ENCODE peak calls at places on chromosomes 7 and 10, in seven cellular contexts. X is activated CD8-positive, alpha-beta memory T cell treated with anti-CD3 and anti-CD28 coated beads for 4 hours; A is activated naive CD4-positive, alpha-beta T cell; R is NCI-H1105; Z is SK-N-SH; L is HFF-Myc; B is nucleus accumbens. J is an unnamed sample.

GRCh38 chr7:5702876-5703571 is 78.4 kb downstream of the RNF216 start:
- DNase-seq in X (no peak), A (no peak), R (no peak), Z (no peak), L (no peak), B (peak), J (peak)

GRCh38 chr10:5575144-5575481 is 50.4 kb downstream of the CALML3 start:
- DNase-seq in X (no peak), A (no peak), R (no peak), Z (no peak), L (no peak), B (no peak), J (no peak)

GRCh38 chr7:1122832-1123501 is 35.1 kb downstream of the GPER1 start:
- DNase-seq in X (no peak), A (no peak), R (no peak), Z (no peak), L (no peak), B (no peak), J (no peak)

GRCh38 chr10:95988702-95989101 is 54.7 kb upstream of the CCNJ start:
- DNase-seq in X (no peak), A (no peak), R (no peak), Z (no peak), L (no peak), B (no peak), J (no peak)

GRCh38 chr7:100897111-100897608 is 1.5 kb upstream of the ACHE start:
- DNase-seq in X (no peak), A (peak), R (no peak), Z (peak), L (no peak), B (no peak), J (no peak)

GRCh38 chr7:157235357-157236018 is 96.8 kb downstream of the UBE3C start:
- DNase-seq in X (no peak), A (no peak), R (no peak), Z (no peak), L (no peak), B (no peak), J (no peak)

GRCh38 chr10:132514841-132515521 is 22.6 kb upstream of the INPP5A start:
- DNase-seq in X (no peak), A (no peak), R (no peak), Z (no peak), L (no peak), B (no peak), J (no peak)

GRCh38 chr7:107955394-107955793 is 47.6 kb downstream of the LAMB1 start:
- DNase-seq in X (no peak), A (no peak), R (no peak), Z (no peak), L (no peak), B (no peak), J (no peak)

GRCh38 chr7:135980665-135981180 is 3.6 kb upstream of the MTPN start:
- DNase-seq in X (peak), A (no peak), R (no peak), Z (no peak), L (peak), B (no peak), J (no peak)

GRCh38 chr7:6558837-6559236 is 7.6 kb upstream of the GRID2IP start:
- DNase-seq in X (no peak), A (no peak), R (no peak), Z (peak), L (no peak), B (no peak), J (peak)

GRCh38 chr7:99379043-99379577 is 4.6 kb downstream of the ARPC1B start:
- DNase-seq in X (no peak), A (no peak), R (no peak), Z (no peak), L (peak), B (no peak), J (no peak)

GRCh38 chr7:50145801-50146338 is 52.8 kb upstream of the ZPBP start:
- DNase-seq in X (no peak), A (no peak), R (no peak), Z (no peak), L (no peak), B (no peak), J (no peak)

GRCh38 chr7:47361229-47361628 is 220.7 kb downstream of the TNS3 start:
- DNase-seq in X (no peak), A (no peak), R (no peak), Z (no peak), L (no peak), B (no peak), J (no peak)

GRCh38 chr10:121112618-121113384 is 261.6 kb downstream of the WDR11 start:
- DNase-seq in X (no peak), A (no peak), R (no peak), Z (no peak), L (no peak), B (no peak), J (no peak)